ENCODE peak calls at places on chromosomes 1 and 21, in nine cellular contexts. E, W, L, H, G, P, J, T and Q are unnamed samples.

GRCh38 chr1:64480999-64481772 is 11.3 kb downstream of the CACHD1 start:
- DNase-seq in E (no peak), W (no peak), L (no peak), H (no peak), G (no peak), P (no peak), J (no peak), T (no peak), Q (no peak)

GRCh38 chr21:46005081-46005480 is 23.5 kb downstream of the COL6A1 start:
- DNase-seq in E (no peak), W (no peak), L (peak; percentile 13), H (no peak), G (peak; percentile 10), P (no peak), J (no peak), T (no peak), Q (peak; percentile 29)

GRCh38 chr1:214617246-214617645 is 14.3 kb downstream of the CENPF start:
- DNase-seq in E (no peak), W (no peak), L (no peak), H (no peak), G (no peak), P (no peak), J (no peak), T (no peak), Q (no peak)

GRCh38 chr21:14913576-14914146 is 151.1 kb downstream of the NRIP1 start:
- DNase-seq in E (no peak), W (no peak), L (no peak), H (no peak), G (no peak), P (peak; percentile 59), J (no peak), T (no peak), Q (no peak)

GRCh38 chr1:208036918-208037567 is 126.1 kb upstream of the CD34 start:
- DNase-seq in E (no peak), W (no peak), L (no peak), H (no peak), G (no peak), P (no peak), J (no peak), T (no peak), Q (no peak)

GRCh38 chr1:58922302-58923089 is 138.6 kb upstream of the JUN start:
- DNase-seq in E (peak; percentile 37), W (peak; percentile 84), L (peak; percentile 73), H (peak; percentile 16), G (peak; percentile 71), P (no peak), J (peak; percentile 54), T (peak; percentile 23), Q (peak; percentile 40)

GRCh38 chr21:42760361-42760970 is 107.0 kb downstream of the PDE9A start:
- DNase-seq in E (no peak), W (no peak), L (no peak), H (no peak), G (no peak), P (no peak), J (no peak), T (no peak), Q (no peak)

GRCh38 chr1:163290025-163290610 is 31.6 kb upstream of the NUF2 start:
- DNase-seq in E (no peak), W (peak; percentile 78), L (no peak), H (no peak), G (no peak), P (peak; percentile 22), J (peak; percentile 61), T (peak; percentile 65), Q (peak; percentile 23)

GRCh38 chr1:228689255-228689654 is 46.0 kb upstream of the RHOU start:
- DNase-seq in E (no peak), W (no peak), L (no peak), H (no peak), G (no peak), P (no peak), J (no peak), T (no peak), Q (no peak)

GRCh38 chr1:228697209-228698016 is 37.9 kb upstream of the RHOU start:
- DNase-seq in E (peak; percentile 74), W (peak; percentile 80), L (peak; percentile 67), H (no peak), G (peak; percentile 42), P (peak; percentile 31), J (peak; percentile 91), T (peak; percentile 85), Q (peak; percentile 64)

GRCh38 chr1:228687562-228687961 is 47.7 kb upstream of the RHOU start:
- DNase-seq in E (no peak), W (no peak), L (no peak), H (no peak), G (no peak), P (no peak), J (no peak), T (no peak), Q (no peak)

GRCh38 chr1:228695015-228695955 is 40.0 kb upstream of the RHOU start:
- DNase-seq in E (no peak), W (no peak), L (no peak), H (no peak), G (no peak), P (peak; percentile 16), J (peak; percentile 37), T (no peak), Q (no peak)

DNA sequence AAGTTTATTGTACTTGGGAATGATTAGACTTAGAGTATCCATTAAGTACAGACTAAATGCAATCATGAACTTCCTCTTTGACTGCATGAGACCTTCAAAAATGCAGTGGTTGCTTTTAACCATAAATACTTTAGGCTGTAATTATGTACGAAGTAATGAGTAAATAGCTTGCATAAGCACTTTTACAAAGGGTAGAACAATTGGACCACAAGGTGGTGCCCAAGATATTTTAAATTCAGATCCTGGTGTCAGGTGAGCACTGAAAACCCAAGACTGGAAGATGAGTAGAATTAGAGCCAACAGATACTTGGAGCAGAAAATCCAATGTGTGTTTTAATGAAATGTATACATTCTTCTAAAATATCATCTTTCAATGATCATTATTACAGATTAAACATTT is 43.4 kb upstream of the RHOU start:
- DNase-seq in E (peak; percentile 35), W (peak; percentile 63), L (peak; percentile 24), H (peak; percentile 7), G (no peak), P (peak; percentile 86), J (peak; percentile 58), T (peak; percentile 35), Q (peak; percentile 9)
- TF ChIP-seq CTCF in E (peak; percentile 44), W (peak; percentile 34), L (no peak), H (peak; percentile 25), G (peak; percentile 62), P (peak; percentile 88), J (peak; percentile 33), T (peak; percentile 42), Q (no peak)

GRCh38 chr1:219527994-219528393 is 84.9 kb downstream of the ZC3H11B start:
- DNase-seq in E (no peak), W (no peak), L (no peak), H (no peak), G (no peak), P (no peak), J (no peak), T (no peak), Q (no peak)
- H3K4me3 ChIP-seq in E (no peak overlapping the region), W (no peak overlapping the region), L (no peak overlapping the region), H (no peak overlapping the region), G (no peak overlapping the region), P (no peak overlapping the region), J (no peak overlapping the region), T (no peak overlapping the region), Q (no peak overlapping the region)

GRCh38 chr21:33313183-33313582 is 11.6 kb upstream of the IFNAR1 start:
- DNase-seq in E (no peak), W (no peak), L (no peak), H (no peak), G (no peak), P (no peak), J (no peak), T (no peak), Q (no peak)

GRCh38 chr21:33314096-33314495 is 10.7 kb upstream of the IFNAR1 start:
- DNase-seq in E (no peak), W (peak; percentile 27), L (no peak), H (no peak), G (no peak), P (no peak), J (peak; percentile 58), T (peak; percentile 85), Q (no peak)

GRCh38 chr21:33308586-33309490 is 15.9 kb upstream of the IFNAR1 start:
- DNase-seq in E (no peak), W (peak; percentile 79), L (no peak), H (peak; percentile 98), G (no peak), P (no peak), J (peak; percentile 65), T (peak; percentile 72), Q (peak; percentile 85)

GRCh38 chr21:33313611-33314010 is 11.2 kb upstream of the IFNAR1 start:
- DNase-seq in E (no peak), W (no peak), L (no peak), H (no peak), G (no peak), P (no peak), J (no peak), T (no peak), Q (no peak)

DNA sequence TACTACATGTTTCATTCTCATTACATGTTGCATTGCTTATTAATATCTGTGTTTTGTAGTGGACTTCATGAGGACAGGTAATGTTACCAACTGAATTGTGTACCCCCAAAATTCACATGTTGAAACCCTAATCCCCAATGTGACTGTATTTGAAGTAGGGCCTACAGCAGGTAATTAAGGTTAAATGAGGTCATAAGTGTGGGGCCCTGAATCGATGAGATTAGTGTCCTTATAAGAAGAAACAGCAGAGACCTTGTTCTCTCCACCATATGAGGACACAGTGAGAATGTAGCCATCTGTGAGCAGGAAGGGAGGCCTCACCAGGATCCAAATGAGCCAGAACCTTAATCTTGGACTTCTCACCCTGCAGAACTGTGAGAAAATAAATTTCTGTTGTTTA is 15.0 kb upstream of the IFNAR1 start:
- DNase-seq in E (no peak), W (no peak), L (no peak), H (no peak), G (no peak), P (no peak), J (no peak), T (no peak), Q (no peak)
- TF ChIP-seq CTCF in E (no peak), W (no peak), L (no peak), H (no peak), G (no peak), P (no peak), J (no peak), T (no peak), Q (no peak)

GRCh38 chr1:19113362-19114092 is 96.5 kb downstream of the UBR4 start:
- DNase-seq in E (no peak), W (no peak), L (no peak), H (no peak), G (no peak), P (peak; percentile 61), J (peak; percentile 28), T (peak; percentile 24), Q (peak; percentile 34)

GRCh38 chr1:19115082-19115808 is 94.8 kb downstream of the UBR4 start:
- DNase-seq in E (no peak), W (no peak), L (no peak), H (no peak), G (no peak), P (no peak), J (no peak), T (no peak), Q (no peak)

GRCh38 chr1:19110266-19110927 is 99.7 kb downstream of the UBR4 start:
- DNase-seq in E (no peak), W (no peak), L (no peak), H (no peak), G (no peak), P (no peak), J (no peak), T (no peak), Q (no peak)

DNA sequence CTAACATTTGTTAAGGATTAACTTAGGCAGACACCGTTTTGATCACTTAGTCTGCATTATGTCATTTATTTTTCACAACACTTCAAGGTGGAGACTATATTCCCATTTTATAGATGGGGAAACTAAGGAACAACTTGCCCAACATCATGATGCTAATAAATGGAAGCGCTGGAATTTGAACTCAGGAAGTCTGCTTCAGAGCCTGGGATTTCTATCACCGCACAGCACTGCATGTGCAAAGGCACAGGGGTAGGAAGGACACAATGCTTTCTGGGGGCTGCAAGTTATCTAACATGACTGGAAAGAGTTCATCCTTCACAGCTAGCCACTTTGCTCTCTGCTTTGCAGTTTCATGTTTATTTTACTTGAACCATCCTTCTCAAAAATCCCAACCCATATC is 100.5 kb downstream of the UBR4 start:
- DNase-seq in E (no peak), W (no peak), L (no peak), H (no peak), G (no peak), P (no peak), J (no peak), T (no peak), Q (no peak)
- H3K4me3 ChIP-seq in E (no peak overlapping the region), W (no peak overlapping the region), L (no peak overlapping the region), H (no peak overlapping the region), G (no peak overlapping the region), P (no peak overlapping the region), J (no peak overlapping the region), T (no peak overlapping the region), Q (no peak overlapping the region)